ENCODE peak calls at places on chromosomes 7 and 10, in four cellular contexts. One of them, this sample, is unnamed.

GRCh38 chr10:129814681-129815646 is 149.1 kb downstream of the EBF3 start:
- DNase-seq in IMR-90: no peak
- DNase-seq in GM12878: no peak
- DNase-seq in HepG2: no peak
- DNase-seq in this sample: no peak

GRCh38 chr10:126376956-126377355 is 11.3 kb downstream of the ADAM12 start:
- DNase-seq in IMR-90: peak
- DNase-seq in GM12878: no peak
- DNase-seq in HepG2: no peak
- DNase-seq in this sample: no peak

GRCh38 chr10:28849821-28850220 is 172.5 kb downstream of the BAMBI start:
- DNase-seq in IMR-90: no peak
- DNase-seq in GM12878: no peak
- DNase-seq in HepG2: no peak
- DNase-seq in this sample: no peak

GRCh38 chr10:119316729-119317097 is 109.3 kb downstream of the GRK5 start:
- DNase-seq in IMR-90: peak
- DNase-seq in GM12878: no peak
- DNase-seq in HepG2: peak
- DNase-seq in this sample: peak

GRCh38 chr7:155458317-155459132 is 596 bp downstream of the EN2 start:
- DNase-seq in IMR-90: no peak
- DNase-seq in GM12878: no peak
- DNase-seq in HepG2: no peak
- DNase-seq in this sample: no peak

GRCh38 chr10:79170226-79170752 is 101.5 kb downstream of the ZMIZ1 start:
- DNase-seq in IMR-90: no peak
- DNase-seq in GM12878: no peak
- DNase-seq in HepG2: no peak
- DNase-seq in this sample: no peak

GRCh38 chr7:74178632-74179031 is 4.5 kb downstream of the EIF4H start:
- DNase-seq in IMR-90: peak
- DNase-seq in GM12878: no peak
- DNase-seq in HepG2: no peak
- DNase-seq in this sample: no peak

GRCh38 chr7:69790915-69791473 is 192.7 kb downstream of the AUTS2 start:
- DNase-seq in IMR-90: no peak
- DNase-seq in GM12878: no peak
- DNase-seq in HepG2: no peak
- DNase-seq in this sample: no peak

DNA sequence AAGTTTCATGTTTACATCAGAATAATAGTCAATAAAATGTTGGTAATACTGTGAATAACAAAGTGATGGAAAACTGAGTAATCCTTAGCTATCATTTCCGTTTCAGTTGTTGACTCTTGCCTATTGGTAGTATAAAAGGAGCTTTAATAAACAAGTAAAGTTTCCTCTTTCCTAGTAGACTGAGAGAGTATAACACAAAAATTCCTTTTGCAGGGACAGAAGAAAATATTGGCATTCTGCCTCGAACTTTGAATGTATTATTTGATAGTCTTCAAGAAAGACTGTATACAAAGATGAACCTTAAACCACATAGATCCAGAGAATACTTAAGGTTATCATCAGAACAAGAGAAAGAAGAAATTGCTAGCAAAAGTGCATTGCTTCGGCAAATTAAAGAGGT is 9.4 kb downstream of the KIF20B start:
- DNase-seq in IMR-90: peak
- DNase-seq in GM12878: no peak
- DNase-seq in HepG2: no peak
- DNase-seq in this sample: no peak
- TF ChIP-seq SMC3 in IMR-90: no peak
- TF ChIP-seq SMC3 in GM12878: no peak
- TF ChIP-seq SMC3 in HepG2: no peak
- TF ChIP-seq SMC3 in this sample: no peak

GRCh38 chr7:48052748-48053147 is 17.4 kb downstream of the C7orf57 start:
- DNase-seq in IMR-90: peak
- DNase-seq in GM12878: no peak
- DNase-seq in HepG2: no peak
- DNase-seq in this sample: no peak
- TF ChIP-seq SMC3 in IMR-90: no peak
- TF ChIP-seq SMC3 in GM12878: no peak
- TF ChIP-seq SMC3 in HepG2: no peak
- TF ChIP-seq SMC3 in this sample: no peak

DNA sequence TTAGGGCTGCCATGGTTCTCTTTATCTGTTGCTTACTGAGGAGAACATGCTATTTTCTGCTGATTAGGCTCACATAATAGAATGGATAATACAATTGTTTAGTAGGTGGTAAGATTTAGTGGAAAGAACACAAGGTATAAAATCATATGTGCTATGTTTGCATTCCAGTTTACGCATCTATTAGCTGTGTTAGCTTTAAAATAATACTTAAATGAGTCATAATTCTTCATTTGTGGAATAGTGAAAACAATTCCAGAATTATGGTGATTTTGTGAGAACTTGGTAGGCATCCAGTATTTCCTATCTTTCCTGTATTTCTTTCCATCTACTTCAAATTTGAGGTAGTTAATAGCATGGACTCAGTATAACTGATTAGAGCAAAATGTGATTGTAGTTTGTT is 1585.5 kb upstream of the LRRTM3 start:
- DNase-seq in IMR-90: no peak
- DNase-seq in GM12878: no peak
- DNase-seq in HepG2: no peak
- DNase-seq in this sample: no peak
- TF ChIP-seq SMC3 in IMR-90: no peak
- TF ChIP-seq SMC3 in GM12878: no peak
- TF ChIP-seq SMC3 in HepG2: no peak
- TF ChIP-seq SMC3 in this sample: no peak

DNA sequence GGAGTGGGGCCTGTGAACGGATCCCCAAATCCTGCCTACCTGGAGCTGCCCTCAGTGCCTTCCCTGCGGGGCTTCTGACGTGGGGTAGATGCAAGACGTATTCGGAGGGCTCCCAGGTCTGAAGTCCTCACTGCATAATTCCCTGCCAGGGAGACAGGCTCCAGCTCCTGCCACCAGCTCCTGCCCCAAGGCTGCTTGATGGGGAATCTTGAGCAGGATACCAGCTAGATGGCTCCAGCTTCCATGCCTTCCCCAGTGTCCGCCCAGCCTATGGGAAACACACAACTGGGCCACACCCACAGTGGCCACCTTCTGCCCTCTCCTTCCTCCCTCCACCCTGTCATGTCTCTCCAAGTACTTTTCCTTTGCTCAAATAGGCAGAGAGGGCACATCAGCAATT is 95.8 kb downstream of the PARP12 start:
- DNase-seq in IMR-90: no peak
- DNase-seq in GM12878: no peak
- DNase-seq in HepG2: no peak
- DNase-seq in this sample: no peak
- TF ChIP-seq SMC3 in IMR-90: no peak
- TF ChIP-seq SMC3 in GM12878: no peak
- TF ChIP-seq SMC3 in HepG2: no peak
- TF ChIP-seq SMC3 in this sample: no peak

This sample was measured in A549.